ENCODE peak calls at places on chromosomes 5 and 9, in four cellular contexts. R, V, E and P are unnamed samples.
A peak's percentile ranks its signal among the peaks of the same experiment; 100 is the strongest.

GRCh38 chr5:89437450-89438435 is 554.8 kb upstream of the MEF2C start:
- DNase-seq in E (no peak), R (no peak), V (no peak), P (no peak)

GRCh38 chr5:15500326-15500958 is 462 bp downstream of the FBXL7 start:
- DNase-seq in V (no peak), E (no peak), R (peak; percentile 20), P (no peak)

GRCh38 chr9:111251453-111251837 is 78.6 kb downstream of the OR2K2 start:
- DNase-seq in V (no peak), R (no peak), E (no peak), P (no peak)

GRCh38 chr5:131749138-131749537 is 47.7 kb downstream of the FNIP1 start:
- DNase-seq in R (no peak), V (no peak), E (no peak), P (no peak)

GRCh38 chr5:159807586-159807985 is 108.7 kb upstream of the ADRA1B start:
- DNase-seq in V (no peak), E (no peak), R (no peak), P (no peak)

GRCh38 chr5:108061941-108062340 is 320.0 kb downstream of the FBXL17 start:
- DNase-seq in E (no peak), R (no peak), V (no peak), P (no peak)

GRCh38 chr5:92662741-92663140 is 918.3 kb downstream of the NR2F1-AS1 start:
- DNase-seq in R (no peak), V (no peak), E (no peak), P (no peak)

GRCh38 chr9:89523948-89524347 is 26.0 kb upstream of the SEMA4D start:
- DNase-seq in V (peak; percentile 47), R (no peak), E (no peak), P (no peak)

GRCh38 chr9:110337727-110338522 is at the start of gene TXNDC8:
- DNase-seq in V (no peak), E (no peak), R (no peak), P (no peak)

GRCh38 chr9:70020217-70020616 is 23.4 kb upstream of the MAMDC2 start:
- DNase-seq in R (no peak), E (no peak), V (no peak), P (no peak)

GRCh38 chr5:43997647-43998251 is 391.5 kb downstream of the FGF10 start:
- DNase-seq in V (no peak), R (no peak), E (no peak), P (no peak)

GRCh38 chr9:134126373-134126772 is 9.5 kb upstream of the WDR5 start:
- DNase-seq in V (no peak), R (no peak), E (no peak), P (no peak)

GRCh38 chr9:87269777-87270176 is 227.9 kb upstream of the DAPK1 start:
- DNase-seq in E (no peak), R (no peak), V (no peak), P (no peak)

GRCh38 chr9:85173967-85174366 is 504.4 kb downstream of the NTRK2 start:
- DNase-seq in R (no peak), E (no peak), V (no peak), P (no peak)

GRCh38 chr9:2936221-2936620 is 92.3 kb upstream of the PUM3 start:
- DNase-seq in V (no peak), R (no peak), E (no peak), P (no peak)

GRCh38 chr9:69885474-69885929 is 64.9 kb downstream of the CFAP95 start:
- DNase-seq in R (no peak), E (no peak), V (no peak), P (no peak)

GRCh38 chr9:91185193-91185886 is 176.4 kb downstream of the AUH start:
- DNase-seq in R (no peak), V (no peak), E (peak; percentile 58), P (no peak)

GRCh38 chr9:7762600-7762999 is 37.0 kb downstream of the DMAC1 start:
- DNase-seq in R (no peak), V (no peak), E (no peak), P (no peak)

GRCh38 chr9:134130503-134131375 is 5.1 kb upstream of the WDR5 start:
- DNase-seq in E (peak; percentile 69), R (peak; percentile 42), V (no peak), P (no peak)

GRCh38 chr9:79975471-79976316 is 403.9 kb downstream of the TLE4 start:
- DNase-seq in R (no peak), V (no peak), E (no peak), P (no peak)

GRCh38 chr5:34918025-34918424 is 2.5 kb downstream of the BRIX1 start:
- DNase-seq in R (no peak), V (no peak), E (no peak), P (no peak)

GRCh38 chr5:42374722-42375273 is 48.4 kb upstream of the GHR start:
- DNase-seq in E (no peak), R (no peak), V (no peak), P (no peak)

DNA sequence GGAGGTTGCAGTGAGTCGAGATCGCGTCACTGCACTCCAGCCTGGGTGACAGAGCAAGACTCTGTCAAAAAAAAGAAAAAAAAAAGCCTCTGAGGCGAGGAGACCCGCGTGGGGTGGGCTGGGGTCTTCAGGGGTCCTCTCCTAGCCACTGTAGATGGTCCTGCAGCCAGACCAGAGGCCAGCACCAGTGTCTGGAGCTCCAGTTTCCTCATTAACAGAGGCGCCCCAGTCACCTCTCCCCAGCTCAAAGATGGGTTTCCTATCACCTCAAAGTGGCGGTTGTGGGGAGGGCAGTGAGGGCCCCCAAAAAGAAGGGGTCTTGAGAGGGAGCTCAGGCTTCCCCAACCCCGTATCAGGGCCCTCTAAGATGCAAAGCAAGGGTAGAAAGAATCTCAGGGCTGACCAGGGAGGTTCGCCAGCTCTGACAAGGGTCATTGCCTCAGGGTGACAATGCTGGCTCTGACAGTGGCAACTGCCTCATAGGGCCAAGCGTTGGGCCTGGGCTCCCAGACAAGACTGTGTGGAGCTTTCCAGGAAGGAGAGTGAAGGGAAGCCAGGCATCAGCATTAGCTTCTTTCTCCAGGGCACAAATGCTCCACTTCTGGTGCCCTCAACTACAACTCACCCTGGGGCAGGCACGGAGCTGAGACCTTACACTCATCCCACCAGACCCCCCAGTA is 15.0 kb downstream of the STK10 start:
- DNase-seq in E (no peak), R (no peak), V (no peak), P (no peak)
- TF ChIP-seq POLR2AphosphoS5 in E (no peak), R (no peak), V (no peak), P (no peak)

DNA sequence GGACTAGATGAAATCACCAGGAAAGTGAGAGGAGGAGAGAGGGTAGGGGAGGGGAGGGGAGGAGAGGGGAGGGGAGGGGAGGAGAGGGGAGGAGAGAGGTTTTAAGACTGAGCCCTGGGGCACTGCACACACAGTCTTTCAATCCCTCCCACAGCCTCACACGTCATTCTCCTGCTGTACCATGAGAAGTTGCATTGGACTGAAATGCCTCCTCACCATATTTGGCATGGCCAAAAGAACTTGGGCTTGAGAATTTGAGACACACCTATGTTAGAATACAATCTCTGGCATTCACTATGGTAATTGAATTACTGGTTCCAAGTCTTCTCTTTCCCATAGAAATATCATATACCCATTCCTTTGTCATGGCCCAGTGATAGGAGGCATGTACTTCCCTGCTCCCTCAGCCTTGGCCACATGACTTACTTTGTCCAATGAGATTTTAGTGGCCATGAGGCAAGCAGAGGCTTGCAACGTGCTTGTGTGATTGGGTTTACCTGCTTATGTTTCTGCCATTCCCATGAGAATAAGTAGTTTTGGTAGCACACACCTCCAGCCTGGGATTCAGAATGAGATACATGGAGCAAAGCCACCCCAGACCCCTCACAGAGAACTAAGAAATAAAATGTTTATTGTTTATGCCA is 133.3 kb upstream of the SMARCA2 start:
- DNase-seq in R (no peak), V (no peak), E (no peak), P (no peak)
- TF ChIP-seq POLR2AphosphoS5 in R (no peak), V (no peak), E (no peak), P (no peak)

GRCh38 chr5:172874647-172875371 is 40.8 kb downstream of the ERGIC1 start:
- DNase-seq in V (no peak), R (no peak), E (no peak), P (no peak)

GRCh38 chr5:172879434-172879828 is 45.4 kb downstream of the ERGIC1 start:
- DNase-seq in E (no peak), V (no peak), R (no peak), P (no peak)

GRCh38 chr5:172875372-172876279 is 41.6 kb downstream of the ERGIC1 start:
- DNase-seq in R (no peak), E (no peak), V (no peak), P (no peak)

GRCh38 chr5:172878585-172879433 is 44.8 kb downstream of the ERGIC1 start:
- DNase-seq in V (no peak), R (no peak), E (no peak), P (no peak)

GRCh38 chr5:172877496-172878260 is 43.6 kb downstream of the ERGIC1 start:
- DNase-seq in R (no peak), V (no peak), E (no peak), P (no peak)
- TF ChIP-seq POLR2AphosphoS5 in R (no peak), V (no peak), E (no peak), P (no peak)

GRCh38 chr9:78778843-78779486 is 482.0 kb downstream of the PSAT1 start:
- DNase-seq in V (no peak), E (no peak), R (no peak), P (no peak)
- TF ChIP-seq POLR2AphosphoS5 in V (no peak), E (no peak), R (no peak), P (no peak)

GRCh38 chr5:150446103-150446502 is 3.4 kb downstream of the RPS14 start:
- DNase-seq in V (no peak), R (no peak), E (no peak), P (no peak)

GRCh38 chr5:150448353-150448752 is 1.2 kb downstream of the RPS14 start:
- DNase-seq in E (no peak), R (no peak), V (no peak), P (no peak)

GRCh38 chr5:150447188-150447587 is 2.4 kb downstream of the RPS14 start:
- DNase-seq in E (no peak), V (no peak), R (no peak), P (no peak)

GRCh38 chr5:150444770-150445169 is 4.8 kb downstream of the RPS14 start:
- DNase-seq in V (no peak), E (no peak), R (no peak), P (no peak)

GRCh38 chr5:150446583-150446982 is 3.0 kb downstream of the RPS14 start:
- DNase-seq in V (no peak), R (no peak), E (no peak), P (no peak)
- TF ChIP-seq POLR2AphosphoS5 in V (no peak), R (no peak), E (no peak), P (no peak)

DNA sequence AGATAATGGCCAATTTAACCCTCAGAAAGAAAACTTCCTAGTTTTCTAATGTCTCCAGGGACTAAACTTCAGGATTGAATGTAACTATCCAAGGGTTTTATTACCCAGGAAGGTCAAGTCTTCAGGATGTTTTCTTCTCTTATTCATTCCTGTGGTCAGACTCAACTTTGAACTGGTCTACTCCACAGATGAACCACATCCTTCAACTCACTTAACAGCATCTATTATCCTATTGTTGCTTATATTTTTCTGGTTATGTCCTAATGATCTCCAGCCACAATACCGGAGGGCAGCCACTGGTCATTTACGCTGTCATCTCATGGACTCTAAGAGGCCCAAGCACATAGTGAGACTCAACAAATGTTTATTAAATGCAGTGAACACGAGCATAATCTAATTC is 47.2 kb upstream of the LIFR start:
- DNase-seq in R (no peak), E (no peak), V (no peak), P (no peak)
- TF ChIP-seq POLR2AphosphoS5 in R (no peak), E (no peak), V (no peak), P (no peak)

GRCh38 chr5:140674629-140675028 is 1.3 kb upstream of the DND1 start:
- DNase-seq in E (no peak), V (no peak), R (no peak), P (no peak)
- TF ChIP-seq POLR2AphosphoS5 in E (no peak), V (peak; percentile 19), R (no peak), P (no peak)